ENCODE peak calls at places on chromosomes 5 and 9, in four cellular contexts. K, Z, G and U are unnamed samples.

GRCh38 chr5:155872801-155873200 is 454.2 kb upstream of the SGCD start:
- DNase-seq in K (no peak), Z (peak; percentile 42), G (peak; percentile 30), U (no peak)

GRCh38 chr5:35518104-35518503 is 99.6 kb upstream of the SPEF2 start:
- DNase-seq in K (no peak), Z (no peak), G (no peak), U (no peak)

GRCh38 chr5:134103397-134103796 is 11.1 kb upstream of the TCF7 start:
- DNase-seq in K (no peak), Z (no peak), G (no peak), U (no peak)

GRCh38 chr9:132241840-132242620 is 80.2 kb downstream of the NTNG2 start:
- DNase-seq in K (no peak), Z (no peak), G (peak; percentile 33), U (no peak)

GRCh38 chr9:35686222-35687203 is 3.2 kb downstream of the TPM2 start:
- DNase-seq in K (peak; percentile 94), Z (no peak), G (peak; percentile 68), U (peak; percentile 88)

GRCh38 chr9:16090907-16091629 is 538.2 kb downstream of the CCDC171 start:
- DNase-seq in K (no peak), Z (no peak), G (peak; percentile 51), U (no peak)

GRCh38 chr5:111953351-111954127 is 196.5 kb upstream of the NREP start:
- DNase-seq in K (no peak), Z (no peak), G (peak; percentile 97), U (no peak)

GRCh38 chr5:176822426-176823075 is 12.2 kb downstream of the UNC5A start:
- DNase-seq in K (no peak), Z (no peak), G (no peak), U (no peak)

GRCh38 chr5:38780950-38781349 is 64.9 kb upstream of the OSMR start:
- DNase-seq in K (peak; percentile 35), Z (peak; percentile 79), G (peak; percentile 77), U (peak; percentile 9)

GRCh38 chr9:99497641-99498040 is 275.6 kb downstream of the SEC61B start:
- DNase-seq in K (no peak), Z (no peak), G (no peak), U (no peak)

GRCh38 chr5:69167488-69167845 is 517 bp downstream of the CCNB1 start:
- DNase-seq in K (no peak), Z (no peak), G (peak; percentile 18), U (no peak)

GRCh38 chr5:94433393-94434149 is 184.8 kb downstream of the KIAA0825 start:
- DNase-seq in K (no peak), Z (no peak), G (peak; percentile 54), U (no peak)

GRCh38 chr5:128216285-128216684 is 132.7 kb downstream of the SLC12A2 start:
- DNase-seq in K (no peak), Z (no peak), G (no peak), U (no peak)

GRCh38 chr5:34534237-34535108 is 121.7 kb upstream of the RAI14 start:
- DNase-seq in K (no peak), Z (no peak), G (peak; percentile 97), U (no peak)

GRCh38 chr9:125989090-125989501 is 241.9 kb downstream of the PBX3 start:
- DNase-seq in K (no peak), Z (no peak), G (no peak), U (no peak)

GRCh38 chr5:120446068-120446492 is 18.0 kb upstream of the PRR16 start:
- DNase-seq in K (no peak), Z (no peak), G (peak; percentile 96), U (no peak)